ENCODE peak calls at places on chromosomes 13 and 19, in four cellular contexts. J is lower lobe of right lung, B is lung, Y is heart right ventricle. W is an unnamed sample.

GRCh38 chr19:18852634-18853033 is 20.9 kb downstream of the UPF1 start:
- DNase-seq in J (no peak), B (no peak), Y (no peak), W (no peak)

GRCh38 chr19:18523841-18524240 is 2.0 kb upstream of the ELL start:
- DNase-seq in J (no peak), B (no peak), Y (no peak), W (no peak)

GRCh38 chr19:35756373-35757230 is at the start of gene HSPB6:
- DNase-seq in J (peak; percentile 53), B (no peak), Y (peak; percentile 82), W (no peak)

GRCh38 chr13:109198585-109198984 is 569.2 kb downstream of the MYO16 start:
- DNase-seq in J (no peak), B (peak; percentile 39), Y (no peak), W (no peak)

GRCh38 chr13:76813874-76814273 is 72.3 kb downstream of the KCTD12 start:
- DNase-seq in J (no peak), B (no peak), Y (no peak), W (no peak)

GRCh38 chr13:113205428-113205931 is 3.0 kb downstream of the PCID2 start:
- DNase-seq in J (no peak), B (no peak), Y (no peak), W (no peak)

GRCh38 chr19:43662487-43662886 is 7.5 kb downstream of the PLAUR start:
- DNase-seq in J (no peak), B (no peak), Y (no peak), W (no peak)

GRCh38 chr19:13817018-13817614 is 21.9 kb downstream of the ZSWIM4 start:
- DNase-seq in J (peak; percentile 77), B (peak; percentile 76), Y (no peak), W (no peak)

GRCh38 chr19:45526143-45526542 is 18.9 kb downstream of the VASP start:
- DNase-seq in J (peak; percentile 73), B (peak; percentile 71), Y (peak; percentile 73), W (peak; percentile 91)

GRCh38 chr13:48278806-48279205 is 24.7 kb upstream of the RB1 start:
- DNase-seq in J (no peak), B (no peak), Y (no peak), W (no peak)

GRCh38 chr13:89401209-89401810 is 1730.1 kb downstream of the SLITRK5 start:
- DNase-seq in J (no peak), B (no peak), Y (no peak), W (no peak)

GRCh38 chr19:3046621-3047306 is 15.5 kb downstream of the TLE5 start:
- DNase-seq in J (peak; percentile 49), B (no peak), Y (peak; percentile 47), W (peak; percentile 79)

GRCh38 chr13:100394005-100394695 is 194.4 kb downstream of the GGACT start:
- DNase-seq in J (no peak), B (no peak), Y (no peak), W (no peak)

DNA sequence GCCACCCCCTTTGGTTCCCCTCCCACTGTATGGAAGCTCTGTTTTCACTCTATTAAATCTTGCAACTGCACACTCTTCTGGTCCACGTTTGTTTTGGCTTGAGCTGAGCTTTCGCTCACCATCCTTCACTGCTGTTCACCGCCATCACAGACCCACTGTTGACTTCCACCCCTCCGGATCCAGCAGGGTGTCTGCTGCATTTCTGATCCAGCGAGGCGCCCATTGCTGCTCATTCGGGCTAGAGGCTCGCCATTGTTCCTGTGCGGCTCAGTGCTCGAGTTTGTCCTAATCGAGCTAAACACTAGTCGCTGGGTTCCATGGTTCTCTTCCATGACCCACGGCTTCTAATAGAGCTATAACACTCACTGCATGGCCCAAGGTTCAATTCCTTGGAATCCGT is 42.7 kb downstream of the ACTN4 start:
- DNase-seq in J (no peak), B (no peak), Y (no peak), W (no peak)
- H3K4me1 ChIP-seq in J (peaks cover 99% of the 10 kb centered on the region), B (peaks cover 45% of the 10 kb centered on the region), Y (peaks cover 52% of the 10 kb centered on the region), W (peaks cover 41% of the 10 kb centered on the region)

GRCh38 chr19:56398809-56399208 is 5.3 kb upstream of the ZNF583 start:
- DNase-seq in J (no peak), B (no peak), Y (no peak), W (no peak)

GRCh38 chr19:56393119-56394012 is at the start of gene ZNF582:
- DNase-seq in J (peak; percentile 97), B (peak; percentile 94), Y (peak; percentile 95), W (peak; percentile 82)
- H3K4me3 ChIP-seq in J (peak within 1 kb of the TSS; percentile 71), B (peak within 1 kb of the TSS; percentile 66), Y (peak within 1 kb of the TSS; percentile 83), W (peak within 1 kb of the TSS; percentile 81)

GRCh38 chr13:25943666-25944065 is 108.2 kb downstream of the SHISA2 start:
- DNase-seq in J (no peak), B (no peak), Y (no peak), W (no peak)

GRCh38 chr13:25951831-25952230 is 100.0 kb downstream of the SHISA2 start:
- DNase-seq in J (no peak), B (no peak), Y (no peak), W (no peak)

GRCh38 chr13:25943081-25943480 is 108.7 kb downstream of the SHISA2 start:
- DNase-seq in J (no peak), B (no peak), Y (no peak), W (no peak)

GRCh38 chr13:25945596-25945995 is 106.2 kb downstream of the SHISA2 start:
- DNase-seq in J (no peak), B (no peak), Y (no peak), W (no peak)

DNA sequence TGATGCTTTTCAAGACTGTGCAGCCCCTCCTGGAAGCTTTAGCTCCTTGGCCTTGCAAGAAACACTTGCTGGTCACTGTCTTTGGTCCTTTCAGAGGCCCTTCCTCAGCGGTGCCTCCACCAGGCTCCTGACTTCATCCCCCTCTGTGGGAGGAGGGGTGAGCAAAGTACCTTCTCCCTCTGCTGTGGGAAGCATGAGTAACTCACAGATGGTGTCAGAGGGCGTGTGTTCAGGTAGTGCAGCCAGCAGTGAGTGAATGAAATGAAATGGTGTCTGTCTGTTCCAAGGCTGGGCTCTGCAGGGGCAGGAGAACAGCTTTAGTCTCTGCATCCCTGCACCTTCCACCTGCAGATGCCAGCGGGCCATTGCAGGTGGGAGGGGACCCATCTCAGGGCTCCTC is 102.9 kb downstream of the SHISA2 start:
- DNase-seq in J (no peak), B (no peak), Y (no peak), W (no peak)
- H3K4me1 ChIP-seq in J (no peaks in the 10 kb centered on the region), B (no peaks in the 10 kb centered on the region), Y (no peaks in the 10 kb centered on the region), W (no peaks in the 10 kb centered on the region)

DNA sequence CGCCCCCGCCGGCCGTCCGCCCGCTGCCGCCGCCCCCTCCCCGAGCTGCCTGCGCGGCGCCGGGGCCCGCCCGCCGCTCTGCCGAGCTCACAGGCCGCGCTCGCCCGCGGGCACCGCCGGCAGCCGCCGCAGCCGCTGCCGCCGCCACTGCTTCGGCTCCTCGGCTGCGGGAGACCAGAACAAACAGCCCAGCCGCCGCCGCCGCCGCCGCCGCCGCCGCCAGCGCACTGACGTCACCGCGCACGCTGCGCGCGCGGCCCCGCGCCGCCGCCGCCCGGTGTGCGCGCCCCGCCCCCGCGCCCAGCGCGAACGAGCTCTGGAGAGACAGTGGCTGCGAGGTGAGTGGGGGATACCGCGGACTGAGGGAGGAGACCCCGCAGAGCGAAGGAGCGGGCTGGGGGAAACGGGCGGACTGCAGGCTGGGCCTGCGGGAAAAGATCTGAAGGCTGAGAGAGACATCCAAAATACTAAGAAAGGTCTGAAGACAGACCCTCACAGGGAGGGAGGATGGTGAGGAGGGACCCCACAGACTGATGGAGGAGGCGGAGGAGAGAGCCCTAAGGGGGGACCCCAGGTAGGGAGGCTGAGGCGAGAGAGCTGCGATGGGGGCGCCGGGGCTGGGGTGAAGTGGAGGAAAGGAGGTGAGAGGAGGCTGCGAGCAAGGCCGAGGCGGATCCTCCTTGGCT is at the start of gene BRD4:
- DNase-seq in J (peak; percentile 83), B (peak; percentile 65), Y (peak; percentile 80), W (peak; percentile 83)
- H3K4me3 ChIP-seq in J (peak within 1 kb of the TSS; percentile 95), B (peak within 1 kb of the TSS; percentile 95), Y (peak within 1 kb of the TSS; percentile 99), W (peak within 1 kb of the TSS; percentile 90)

W was measured in HAP-1.